ENCODE peak calls at places on chromosomes 16 and 17, in six cellular contexts. J, G, L, K, Q and N are unnamed samples.

GRCh38 chr17:29004081-29004692 is 1.6 kb downstream of the SEZ6 start:
- DNase-seq in J (no peak), G (no peak), L (no peak), K (no peak), Q (no peak), N (no peak)

GRCh38 chr17:64331946-64332493 is 58.6 kb downstream of the PECAM1 start:
- DNase-seq in J (no peak), G (no peak), L (no peak), K (no peak), Q (no peak), N (no peak)

GRCh38 chr17:28227278-28228108 is 91.5 kb upstream of the TMEM97 start:
- DNase-seq in J (no peak), G (no peak), L (peak; percentile 79), K (peak; percentile 80), Q (peak; percentile 84), N (peak; percentile 86)

GRCh38 chr16:67180166-67180565 is 3.6 kb downstream of the MATCAP1 start:
- DNase-seq in J (no peak), G (no peak), L (no peak), K (no peak), Q (no peak), N (no peak)

GRCh38 chr16:87996962-87997880 is 46.0 kb downstream of the BANP start:
- DNase-seq in J (no peak), G (no peak), L (no peak), K (no peak), Q (no peak), N (no peak)

GRCh38 chr17:7308625-7309433 is 1.4 kb downstream of the EIF5A start:
- DNase-seq in J (no peak), G (peak; percentile 84), L (peak; percentile 67), K (peak; percentile 28), Q (no peak), N (peak; percentile 58)

GRCh38 chr17:83092931-83093330 is 13.5 kb downstream of the METRNL start:
- DNase-seq in J (no peak), G (no peak), L (no peak), K (no peak), Q (no peak), N (no peak)

GRCh38 chr16:47907109-47907508 is 248.7 kb downstream of the ABCC12 start:
- DNase-seq in J (no peak), G (no peak), L (no peak), K (no peak), Q (no peak), N (no peak)

GRCh38 chr17:50585893-50586292 is 25.4 kb downstream of the CACNA1G start:
- DNase-seq in J (no peak), G (no peak), L (no peak), K (no peak), Q (no peak), N (no peak)

GRCh38 chr16:88923926-88924833 is 52.8 kb downstream of the CBFA2T3 start:
- DNase-seq in J (no peak), G (no peak), L (no peak), K (no peak), Q (no peak), N (no peak)

GRCh38 chr16:71542377-71542776 is 16.2 kb downstream of the CHST4 start:
- DNase-seq in J (peak; percentile 53), G (peak; percentile 47), L (peak; percentile 78), K (no peak), Q (no peak), N (peak; percentile 74)

GRCh38 chr16:22353933-22354541 is 20.4 kb downstream of the CDR2 start:
- DNase-seq in J (no peak), G (no peak), L (no peak), K (no peak), Q (no peak), N (no peak)

GRCh38 chr17:1091885-1092284 is 87.9 kb downstream of the ABR start:
- DNase-seq in J (no peak), G (no peak), L (no peak), K (no peak), Q (no peak), N (no peak)

GRCh38 chr17:17780941-17781590 is 55.7 kb downstream of the SREBF1 start:
- DNase-seq in J (peak; percentile 57), G (no peak), L (peak; percentile 60), K (no peak), Q (no peak), N (peak; percentile 44)

GRCh38 chr17:79033741-79034501 is 10.0 kb downstream of the C1QTNF1 start:
- DNase-seq in J (peak; percentile 98), G (no peak), L (no peak), K (no peak), Q (no peak), N (peak; percentile 5)

GRCh38 chr17:73924083-73924482 is 279.4 kb upstream of the RPL38 start:
- DNase-seq in J (no peak), G (no peak), L (no peak), K (no peak), Q (no peak), N (no peak)

GRCh38 chr17:44543213-44543904 is 13.9 kb upstream of the FZD2 start:
- DNase-seq in J (no peak), G (no peak), L (peak; percentile 33), K (no peak), Q (no peak), N (no peak)

GRCh38 chr16:381788-382717 is at the start of gene PGAP6:
- DNase-seq in J (no peak), G (peak; percentile 57), L (peak; percentile 62), K (no peak), Q (no peak), N (peak; percentile 86)

GRCh38 chr17:66655861-66656260 is 179.1 kb upstream of the CACNG5 start:
- DNase-seq in J (no peak), G (no peak), L (no peak), K (no peak), Q (no peak), N (no peak)

GRCh38 chr17:83012161-83012800 is 67.1 kb upstream of the METRNL start:
- DNase-seq in J (no peak), G (no peak), L (no peak), K (no peak), Q (no peak), N (no peak)